ENCODE peak calls at places on chromosomes 3 and 15, in seven cellular contexts. S is H1; X is KG1; H is stimulated activated CD4-positive, alpha-beta T cell treated with anti-CD3 and anti-CD28 coated beads, Interleukin-2, amount 100 ng/mL, for 24 hours; K is NCI-H1105; G is Panc1; P is Kasumi-1. J is an unnamed sample.

GRCh38 chr3:187736418-187736871 is 8.8 kb downstream of the BCL6 start:
- DNase-seq in K (no peak), X (no peak), G (no peak), S (no peak), P (no peak), H (no peak), J (no peak)

GRCh38 chr3:18008706-18009363 is 266.4 kb upstream of the TBC1D5 start:
- DNase-seq in P (no peak), K (no peak), H (no peak), G (no peak), X (no peak), S (no peak), J (no peak)

GRCh38 chr3:138051946-138052802 is 42.2 kb downstream of the CLDN18 start:
- DNase-seq in H (no peak), K (peak), X (peak), G (peak), P (peak), S (no peak), J (no peak)

GRCh38 chr3:167653155-167653554 is 587 bp downstream of the WDR49 start:
- DNase-seq in K (no peak), P (no peak), G (no peak), S (no peak), H (no peak), X (no peak), J (no peak)

GRCh38 chr15:25240461-25241021 is 198.3 kb downstream of the UBE3A start:
- DNase-seq in G (no peak), S (no peak), K (no peak), X (no peak), P (no peak), H (no peak), J (no peak)

GRCh38 chr3:32398531-32398930 is 6.9 kb downstream of the CMTM7 start:
- DNase-seq in S (no peak), G (no peak), H (no peak), P (peak), K (no peak), X (no peak), J (no peak)

GRCh38 chr15:98763179-98763578 is 114.8 kb downstream of the IGF1R start:
- DNase-seq in H (no peak), X (no peak), K (no peak), S (no peak), P (no peak), G (no peak), J (no peak)

GRCh38 chr3:167882057-167882667 is 146.6 kb downstream of the SERPINI1 start:
- DNase-seq in X (peak), S (no peak), G (no peak), P (peak), K (peak), H (no peak), J (no peak)

GRCh38 chr15:66893294-66893693 is 172.1 kb upstream of the SMAD3 start:
- DNase-seq in P (no peak), H (no peak), G (no peak), S (peak), X (no peak), K (no peak), J (no peak)

GRCh38 chr3:190108789-190109188 is 11.9 kb downstream of the P3H2 start:
- DNase-seq in G (no peak), S (no peak), P (no peak), X (no peak), K (no peak), H (no peak), J (no peak)

GRCh38 chr15:89299896-89300295 is 34.7 kb downstream of the POLG start:
- DNase-seq in P (no peak), H (no peak), S (no peak), K (no peak), X (no peak), G (no peak), J (no peak)

GRCh38 chr3:188542196-188542595 is 388.2 kb downstream of the LPP start:
- DNase-seq in P (no peak), S (no peak), G (no peak), X (no peak), K (no peak), H (no peak), J (no peak)

GRCh38 chr3:35215525-35216500 is 423.5 kb upstream of the ARPP21 start:
- DNase-seq in H (no peak), S (no peak), K (no peak), X (no peak), P (no peak), G (no peak), J (no peak)

GRCh38 chr3:119292666-119293065 is 1.5 kb upstream of the ARHGAP31 start:
- DNase-seq in G (no peak), H (no peak), X (no peak), P (no peak), K (no peak), S (no peak), J (no peak)

GRCh38 chr3:29176501-29176900 is 104.4 kb upstream of the RBMS3 start:
- DNase-seq in H (no peak), G (no peak), X (no peak), S (no peak), K (peak), P (no peak), J (no peak)